ENCODE peak calls at places on chromosome 10, in seven cellular contexts. One of them, this sample, is unnamed.
A peak's percentile ranks its signal among the peaks of the same experiment; 100 is the strongest.

GRCh38 chr10:99656199-99657064 is 2.9 kb upstream of the ENTPD7 start:
- DNase-seq in neuronal stem cell: no peak
- DNase-seq in stomach: no peak
- DNase-seq in gastrocnemius medialis: no peak
- DNase-seq in HCT116: no peak
- DNase-seq in fibroblast of lung: no peak
- DNase-seq in mammary epithelial cell: peak; percentile 95
- DNase-seq in this sample: no peak

GRCh38 chr10:123222832-123223231 is 68.6 kb downstream of the BUB3 start:
- DNase-seq in HCT116: no peak
- DNase-seq in neuronal stem cell: no peak
- DNase-seq in gastrocnemius medialis: no peak
- DNase-seq in fibroblast of lung: no peak
- DNase-seq in stomach: no peak
- DNase-seq in mammary epithelial cell: no peak
- DNase-seq in this sample: no peak

GRCh38 chr10:23648618-23649017 is 209.7 kb downstream of the OTUD1 start:
- DNase-seq in stomach: no peak
- DNase-seq in neuronal stem cell: no peak
- DNase-seq in gastrocnemius medialis: no peak
- DNase-seq in mammary epithelial cell: no peak
- DNase-seq in fibroblast of lung: no peak
- DNase-seq in HCT116: no peak
- DNase-seq in this sample: no peak

GRCh38 chr10:45410807-45411606 is 37.0 kb downstream of the ALOX5 start:
- DNase-seq in HCT116: no peak
- DNase-seq in mammary epithelial cell: no peak
- DNase-seq in gastrocnemius medialis: no peak
- DNase-seq in fibroblast of lung: peak; percentile 13
- DNase-seq in neuronal stem cell: no peak
- DNase-seq in stomach: no peak
- DNase-seq in this sample: no peak

GRCh38 chr10:63929826-63930467 is 408.7 kb downstream of the REEP3 start:
- DNase-seq in HCT116: no peak
- DNase-seq in gastrocnemius medialis: no peak
- DNase-seq in fibroblast of lung: no peak
- DNase-seq in neuronal stem cell: no peak
- DNase-seq in mammary epithelial cell: no peak
- DNase-seq in stomach: no peak
- DNase-seq in this sample: no peak

GRCh38 chr10:32938554-32939061 is 19.4 kb downstream of the ITGB1 start:
- DNase-seq in fibroblast of lung: no peak
- DNase-seq in HCT116: no peak
- DNase-seq in mammary epithelial cell: peak; percentile 37
- DNase-seq in gastrocnemius medialis: no peak
- DNase-seq in stomach: peak; percentile 39
- DNase-seq in neuronal stem cell: no peak
- DNase-seq in this sample: no peak

GRCh38 chr10:112265745-112266144 is 17.5 kb upstream of the TECTB start:
- DNase-seq in fibroblast of lung: no peak
- DNase-seq in gastrocnemius medialis: no peak
- DNase-seq in neuronal stem cell: no peak
- DNase-seq in mammary epithelial cell: no peak
- DNase-seq in stomach: peak; percentile 78
- DNase-seq in HCT116: no peak
- DNase-seq in this sample: no peak

GRCh38 chr10:127447197-127447596 is 101.9 kb upstream of the NPS start:
- DNase-seq in HCT116: no peak
- DNase-seq in neuronal stem cell: no peak
- DNase-seq in mammary epithelial cell: no peak
- DNase-seq in gastrocnemius medialis: no peak
- DNase-seq in fibroblast of lung: no peak
- DNase-seq in stomach: no peak
- DNase-seq in this sample: no peak

GRCh38 chr10:18607503-18607902 is 43.9 kb downstream of the NSUN6 start:
- DNase-seq in mammary epithelial cell: peak; percentile 67
- DNase-seq in gastrocnemius medialis: peak; percentile 10
- DNase-seq in stomach: peak; percentile 38
- DNase-seq in neuronal stem cell: no peak
- DNase-seq in fibroblast of lung: peak; percentile 89
- DNase-seq in HCT116: peak; percentile 72
- DNase-seq in this sample: no peak

GRCh38 chr10:30587522-30588031 is 42.0 kb downstream of the LYZL2 start:
- DNase-seq in neuronal stem cell: no peak
- DNase-seq in HCT116: no peak
- DNase-seq in stomach: peak; percentile 78
- DNase-seq in fibroblast of lung: no peak
- DNase-seq in gastrocnemius medialis: peak; percentile 9
- DNase-seq in mammary epithelial cell: peak; percentile 35
- DNase-seq in this sample: no peak

GRCh38 chr10:95998274-95998673 is 45.1 kb upstream of the CCNJ start:
- DNase-seq in HCT116: no peak
- DNase-seq in neuronal stem cell: no peak
- DNase-seq in fibroblast of lung: no peak
- DNase-seq in gastrocnemius medialis: no peak
- DNase-seq in stomach: no peak
- DNase-seq in mammary epithelial cell: no peak
- DNase-seq in this sample: no peak

GRCh38 chr10:60427709-60428386 is 38.2 kb upstream of the ANK3 start:
- DNase-seq in gastrocnemius medialis: no peak
- DNase-seq in neuronal stem cell: no peak
- DNase-seq in mammary epithelial cell: no peak
- DNase-seq in stomach: no peak
- DNase-seq in fibroblast of lung: peak; percentile 49
- DNase-seq in HCT116: no peak
- DNase-seq in this sample: no peak

GRCh38 chr10:78904196-78904595 is 164.6 kb upstream of the ZMIZ1 start:
- DNase-seq in gastrocnemius medialis: no peak
- DNase-seq in neuronal stem cell: no peak
- DNase-seq in stomach: peak; percentile 13
- DNase-seq in mammary epithelial cell: no peak
- DNase-seq in fibroblast of lung: no peak
- DNase-seq in HCT116: no peak
- DNase-seq in this sample: no peak

GRCh38 chr10:86411281-86411841 is 44.8 kb upstream of the GRID1 start:
- DNase-seq in fibroblast of lung: peak; percentile 89
- DNase-seq in HCT116: no peak
- DNase-seq in gastrocnemius medialis: no peak
- DNase-seq in mammary epithelial cell: no peak
- DNase-seq in neuronal stem cell: no peak
- DNase-seq in stomach: no peak
- DNase-seq in this sample: no peak

GRCh38 chr10:119428789-119429188 is 113.7 kb downstream of the RGS10 start:
- DNase-seq in mammary epithelial cell: peak; percentile 56
- DNase-seq in stomach: no peak
- DNase-seq in neuronal stem cell: no peak
- DNase-seq in HCT116: no peak
- DNase-seq in fibroblast of lung: peak; percentile 93
- DNase-seq in gastrocnemius medialis: no peak
- DNase-seq in this sample: no peak

GRCh38 chr10:26215923-26216576 is 524 bp upstream of the GAD2 start:
- DNase-seq in stomach: no peak
- DNase-seq in mammary epithelial cell: no peak
- DNase-seq in fibroblast of lung: peak; percentile 35
- DNase-seq in HCT116: no peak
- DNase-seq in neuronal stem cell: peak; percentile 62
- DNase-seq in gastrocnemius medialis: no peak
- DNase-seq in this sample: no peak

GRCh38 chr10:30782543-30783461 is 153.2 kb upstream of the LYZL2 start:
- DNase-seq in HCT116: no peak
- DNase-seq in gastrocnemius medialis: no peak
- DNase-seq in fibroblast of lung: peak; percentile 71
- DNase-seq in mammary epithelial cell: no peak
- DNase-seq in stomach: no peak
- DNase-seq in neuronal stem cell: no peak
- DNase-seq in this sample: no peak

DNA sequence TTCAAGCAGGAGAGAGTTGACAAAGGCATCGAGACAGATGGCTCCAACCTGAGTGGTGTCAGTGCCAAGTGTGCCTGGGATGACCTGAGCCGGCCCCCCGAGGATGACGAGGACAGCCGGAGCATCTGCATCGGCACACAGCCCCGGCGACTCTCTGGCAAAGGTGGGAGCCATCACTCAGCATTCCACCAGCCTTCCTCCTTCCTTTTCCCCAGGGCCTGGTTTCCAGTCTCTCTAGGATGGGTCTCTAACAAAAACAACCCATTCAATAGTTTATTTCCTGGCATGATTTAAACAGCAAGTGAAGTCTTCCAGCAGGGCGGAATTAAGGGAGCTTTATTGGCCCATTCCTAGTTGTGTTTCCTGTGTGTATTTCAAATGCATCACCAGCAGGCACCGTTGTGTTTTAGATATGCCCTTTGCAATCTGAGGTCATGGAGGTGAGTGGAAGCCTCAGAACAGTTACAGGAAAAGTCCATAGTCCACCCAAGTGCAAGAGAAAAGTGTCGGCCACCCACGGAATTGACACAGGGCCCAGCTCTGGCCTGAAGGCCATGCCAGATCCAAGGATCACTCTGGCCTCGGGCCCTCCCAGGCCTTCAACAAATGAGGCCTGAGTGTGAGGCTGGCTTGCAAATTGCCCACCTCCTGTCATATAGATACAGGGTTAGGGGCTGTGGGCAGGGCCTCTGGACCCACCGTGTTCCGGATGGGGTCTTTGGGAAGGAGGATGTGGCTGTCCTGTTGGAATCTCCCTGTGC is 47.0 kb upstream of the TRIM8 start:
- DNase-seq in stomach: no peak
- DNase-seq in mammary epithelial cell: no peak
- DNase-seq in HCT116: no peak
- DNase-seq in gastrocnemius medialis: no peak
- DNase-seq in neuronal stem cell: no peak
- DNase-seq in fibroblast of lung: no peak
- DNase-seq in this sample: no peak
- H3K4me1 ChIP-seq in stomach: peaks cover 66% of the 10 kb centered on the region
- H3K4me1 ChIP-seq in mammary epithelial cell: peaks cover 11% of the 10 kb centered on the region
- H3K4me1 ChIP-seq in HCT116: peaks cover 30% of the 10 kb centered on the region
- H3K4me1 ChIP-seq in gastrocnemius medialis: peaks cover 64% of the 10 kb centered on the region
- H3K4me1 ChIP-seq in neuronal stem cell: peaks cover 7% of the 10 kb centered on the region
- H3K4me1 ChIP-seq in fibroblast of lung: peaks cover 13% of the 10 kb centered on the region
- H3K4me1 ChIP-seq in this sample: no peaks in the 10 kb centered on the region

DNA sequence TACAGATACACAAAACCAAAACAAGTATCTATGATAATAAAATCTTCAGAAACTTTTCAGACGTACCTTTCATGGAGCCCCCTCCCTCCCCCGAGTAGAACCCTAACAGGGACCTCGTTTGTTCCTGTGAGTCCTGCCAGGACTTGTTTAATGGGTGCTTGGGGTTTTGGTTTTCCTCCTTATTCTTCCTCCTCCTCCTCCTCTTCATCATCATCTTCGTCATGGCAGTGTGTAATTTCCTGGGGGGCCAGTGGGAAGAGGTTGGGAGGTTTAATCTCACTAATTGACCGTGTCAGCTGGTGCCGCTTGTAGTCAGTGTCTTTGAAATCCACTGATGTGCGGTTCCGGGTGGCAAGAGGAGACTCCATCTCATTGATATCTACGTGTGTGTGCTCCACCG is 103.6 kb downstream of the NT5C2 start:
- DNase-seq in mammary epithelial cell: no peak
- DNase-seq in stomach: no peak
- DNase-seq in fibroblast of lung: no peak
- DNase-seq in gastrocnemius medialis: no peak
- DNase-seq in HCT116: no peak
- DNase-seq in neuronal stem cell: no peak
- DNase-seq in this sample: no peak
- H3K4me3 ChIP-seq in mammary epithelial cell: no peak overlapping the region
- H3K4me3 ChIP-seq in stomach: no peak overlapping the region
- H3K4me3 ChIP-seq in fibroblast of lung: no peak overlapping the region
- H3K4me3 ChIP-seq in gastrocnemius medialis: no peak overlapping the region
- H3K4me3 ChIP-seq in HCT116: no peak overlapping the region
- H3K4me3 ChIP-seq in neuronal stem cell: no peak overlapping the region
- H3K4me3 ChIP-seq in this sample: no peak overlapping the region

GRCh38 chr10:97307866-97308780 is 10.9 kb upstream of the FRAT1 start:
- DNase-seq in gastrocnemius medialis: no peak
- DNase-seq in fibroblast of lung: no peak
- DNase-seq in stomach: no peak
- DNase-seq in neuronal stem cell: no peak
- DNase-seq in mammary epithelial cell: no peak
- DNase-seq in HCT116: no peak
- DNase-seq in this sample: no peak
- H3K27ac ChIP-seq in gastrocnemius medialis: peak overlapping the region; percentile 68
- H3K27ac ChIP-seq in fibroblast of lung: no peak overlapping the region
- H3K27ac ChIP-seq in stomach: no peak overlapping the region
- H3K27ac ChIP-seq in neuronal stem cell: no peak overlapping the region
- H3K27ac ChIP-seq in mammary epithelial cell: no peak overlapping the region
- H3K27ac ChIP-seq in HCT116: no peak overlapping the region
- H3K27ac ChIP-seq in this sample: no peak overlapping the region

GRCh38 chr10:102675887-102676616 is 31.8 kb downstream of the TRIM8 start:
- DNase-seq in HCT116: no peak
- DNase-seq in mammary epithelial cell: peak; percentile 38
- DNase-seq in fibroblast of lung: peak; percentile 98
- DNase-seq in neuronal stem cell: peak; percentile 40
- DNase-seq in stomach: no peak
- DNase-seq in gastrocnemius medialis: no peak
- DNase-seq in this sample: no peak

GRCh38 chr10:102673961-102674511 is 29.8 kb downstream of the TRIM8 start:
- DNase-seq in mammary epithelial cell: peak; percentile 86
- DNase-seq in stomach: peak; percentile 44
- DNase-seq in HCT116: no peak
- DNase-seq in neuronal stem cell: peak; percentile 57
- DNase-seq in fibroblast of lung: peak; percentile 81
- DNase-seq in gastrocnemius medialis: peak; percentile 30
- DNase-seq in this sample: peak; percentile 92

GRCh38 chr10:102674566-102674965 is 30.3 kb downstream of the TRIM8 start:
- DNase-seq in gastrocnemius medialis: no peak
- DNase-seq in mammary epithelial cell: no peak
- DNase-seq in fibroblast of lung: no peak
- DNase-seq in stomach: no peak
- DNase-seq in HCT116: no peak
- DNase-seq in neuronal stem cell: peak; percentile 39
- DNase-seq in this sample: no peak

GRCh38 chr10:102676916-102677315 is 32.6 kb downstream of the TRIM8 start:
- DNase-seq in gastrocnemius medialis: no peak
- DNase-seq in neuronal stem cell: no peak
- DNase-seq in stomach: no peak
- DNase-seq in fibroblast of lung: no peak
- DNase-seq in HCT116: no peak
- DNase-seq in mammary epithelial cell: no peak
- DNase-seq in this sample: no peak

DNA sequence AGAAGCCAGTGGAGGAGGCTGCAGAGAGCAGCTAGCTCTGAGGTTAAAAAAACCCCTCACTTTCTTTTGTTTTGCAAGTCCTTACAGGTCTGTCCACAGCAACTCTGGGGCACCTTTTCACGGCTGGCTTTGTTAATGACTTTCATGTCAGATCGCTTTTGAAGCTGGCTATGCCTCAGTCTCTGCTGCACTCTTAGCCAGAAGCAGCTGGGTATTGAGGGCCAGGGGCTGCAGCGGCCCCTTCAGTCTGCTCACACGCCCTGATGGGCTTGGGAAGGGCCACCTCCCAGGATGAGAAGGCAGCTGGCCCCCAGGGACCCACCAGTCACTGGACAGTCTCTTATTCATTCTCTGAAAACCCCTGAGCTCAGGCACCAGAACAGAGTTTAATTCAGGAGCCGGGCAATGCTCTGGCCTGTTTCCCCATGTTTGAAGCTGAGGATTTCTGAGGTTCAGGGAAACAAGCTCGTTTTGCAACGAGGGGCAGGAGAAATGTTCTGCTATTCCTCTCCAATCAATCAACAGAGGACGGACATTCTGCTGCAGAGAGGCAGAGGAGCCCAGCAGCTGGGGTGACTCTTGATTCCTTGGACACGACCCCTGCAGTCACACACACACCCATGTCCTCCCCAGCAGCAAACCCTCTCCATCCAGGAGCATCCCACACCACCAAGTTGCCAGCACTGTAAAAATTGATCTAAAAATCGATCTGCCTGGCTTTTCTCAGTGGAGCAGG is 31.0 kb downstream of the TRIM8 start:
- DNase-seq in gastrocnemius medialis: no peak
- DNase-seq in HCT116: no peak
- DNase-seq in mammary epithelial cell: peak; percentile 49
- DNase-seq in neuronal stem cell: no peak
- DNase-seq in fibroblast of lung: no peak
- DNase-seq in stomach: no peak
- DNase-seq in this sample: no peak
- H3K4me1 ChIP-seq in gastrocnemius medialis: peaks cover 34% of the 10 kb centered on the region
- H3K4me1 ChIP-seq in HCT116: peaks cover 11% of the 10 kb centered on the region
- H3K4me1 ChIP-seq in mammary epithelial cell: peaks cover 36% of the 10 kb centered on the region
- H3K4me1 ChIP-seq in neuronal stem cell: peaks cover 65% of the 10 kb centered on the region
- H3K4me1 ChIP-seq in fibroblast of lung: peaks cover 51% of the 10 kb centered on the region
- H3K4me1 ChIP-seq in stomach: peaks cover 79% of the 10 kb centered on the region
- H3K4me1 ChIP-seq in this sample: peaks cover 46% of the 10 kb centered on the region

This sample was measured in CD4-positive, alpha-beta memory T cell.